ENCODE peak calls at places on chromosomes 11 and 22, in eight cellular contexts. S is EL, I is lower leg skin, D is fibroblast of gingiva, X is AG20443, U is NCI-H2081 treated with DMSO at 0.1 percent for 48 hours, C is foreskin fibroblast, A is omental fat pad. V is an unnamed sample.

GRCh38 chr22:27493797-27494196 is 307.8 kb downstream of the MN1 start:
- DNase-seq in S (no peak), I (no peak), D (no peak), X (no peak), U (no peak), C (no peak), A (no peak), V (no peak)

GRCh38 chr11:8323161-8323935 is 59.7 kb upstream of the LMO1 start:
- DNase-seq in S (no peak), I (no peak), D (no peak), X (no peak), U (no peak), C (no peak), A (no peak), V (no peak)

GRCh38 chr11:80414766-80415165 is 973.9 kb upstream of the TENM4 start:
- DNase-seq in S (no peak), I (no peak), D (no peak), X (no peak), U (no peak), C (no peak), A (no peak), V (no peak)

GRCh38 chr11:2590951-2591754 is 108.6 kb downstream of the KCNQ1OT1 start:
- DNase-seq in S (no peak), I (no peak), D (no peak), X (peak), U (no peak), C (no peak), A (peak), V (no peak)

GRCh38 chr22:34808618-34809017 is 257.3 kb upstream of the ISX start:
- DNase-seq in S (peak), I (no peak), D (no peak), X (peak), U (no peak), C (no peak), A (no peak), V (no peak)

GRCh38 chr11:17915500-17916143 is 97.2 kb downstream of the SERGEF start:
- DNase-seq in S (peak), I (no peak), D (no peak), X (no peak), U (no peak), C (no peak), A (no peak), V (no peak)

GRCh38 chr11:30422828-30423648 is 100.1 kb downstream of the ARL14EP start:
- DNase-seq in S (no peak), I (no peak), D (no peak), X (no peak), U (no peak), C (no peak), A (no peak), V (no peak)

GRCh38 chr11:118715245-118715807 is 35.9 kb upstream of the TREH start:
- DNase-seq in S (no peak), I (no peak), D (peak), X (peak), U (no peak), C (peak), A (no peak), V (no peak)